ENCODE peak calls at places on chromosomes 2 and 18, in eight cellular contexts. I, H, E, F, S, Y, T and W are unnamed samples.

GRCh38 chr2:174796319-174796771 is 32.1 kb upstream of the CHRNA1 start:
- DNase-seq in H (no peak), T (no peak), S (peak), F (no peak), Y (no peak), I (no peak), E (no peak), W (no peak)

GRCh38 chr2:105409717-105410116 is 10.9 kb upstream of the FHL2 start:
- DNase-seq in F (no peak), I (no peak), S (peak), H (no peak), E (no peak), Y (no peak), T (no peak), W (no peak)

GRCh38 chr18:74264303-74265020 is 27.3 kb downstream of the CYB5A start:
- DNase-seq in Y (no peak), T (no peak), H (peak), F (no peak), S (no peak), E (no peak), I (no peak), W (no peak)

GRCh38 chr2:236976271-236977120 is 109.2 kb upstream of the COPS8 start:
- DNase-seq in F (no peak), Y (no peak), I (no peak), T (no peak), H (no peak), E (no peak), S (no peak), W (no peak)

GRCh38 chr2:236616031-236616430 is 46.4 kb downstream of the ACKR3 start:
- DNase-seq in Y (no peak), S (no peak), I (no peak), E (no peak), T (no peak), F (no peak), H (no peak), W (no peak)

GRCh38 chr2:31233216-31233615 is 736 bp upstream of the EHD3 start:
- DNase-seq in S (no peak), Y (no peak), F (peak), E (no peak), I (no peak), T (no peak), H (no peak), W (peak)

GRCh38 chr2:181762848-181763247 is 82.5 kb upstream of the NEUROD1 start:
- DNase-seq in E (no peak), H (no peak), T (no peak), Y (no peak), S (no peak), F (no peak), I (no peak), W (no peak)

GRCh38 chr2:240622631-240623235 is 2.5 kb upstream of the GPR35 start:
- DNase-seq in T (peak), F (no peak), Y (peak), S (no peak), H (peak), E (no peak), I (peak), W (no peak)

GRCh38 chr2:158740591-158740990 is 54.5 kb upstream of the DAPL1 start:
- DNase-seq in T (no peak), F (no peak), H (no peak), Y (no peak), I (no peak), S (peak), E (no peak), W (no peak)

GRCh38 chr18:77548790-77549420 is 299.3 kb downstream of the GALR1 start:
- DNase-seq in H (no peak), I (no peak), E (no peak), T (no peak), F (no peak), Y (no peak), S (no peak), W (no peak)